ENCODE peak calls at places on chromosomes 4 and X, in six cellular contexts. W is adipocyte, Q is Caki2, T is GM23248, G is putamen, B is left colon. Y is an unnamed sample.
A peak's percentile ranks its signal among the peaks of the same experiment; 100 is the strongest.

GRCh38 chr4:3676907-3677495 is 89.2 kb upstream of the ADRA2C start:
- DNase-seq in W (no peak), Q (no peak), T (no peak), G (no peak), B (no peak), Y (no peak)

GRCh38 chr4:140567722-140568121 is 1.0 kb downstream of the UCP1 start:
- DNase-seq in W (peak; percentile 21), Q (no peak), T (peak; percentile 24), G (no peak), B (no peak), Y (no peak)

GRCh38 chr4:16715482-16715881 is 183.0 kb downstream of the LDB2 start:
- DNase-seq in W (peak; percentile 52), Q (no peak), T (peak; percentile 35), G (no peak), B (no peak), Y (no peak)

GRCh38 chrX:48697182-48697727 is 721 bp downstream of the SUV39H1 start:
- DNase-seq in W (no peak), Q (no peak), T (no peak), G (no peak), B (no peak), Y (no peak)

GRCh38 chrX:10110984-10111363 is 45.8 kb upstream of the CLCN4 start:
- DNase-seq in W (peak; percentile 40), Q (no peak), T (peak; percentile 43), G (no peak), B (no peak), Y (peak; percentile 31)

GRCh38 chr4:182143086-182143821 is 99.9 kb upstream of the TENM3 start:
- DNase-seq in W (peak; percentile 51), Q (peak; percentile 51), T (peak; percentile 22), G (no peak), B (peak; percentile 34), Y (no peak)

GRCh38 chr4:97987019-97987648 is 156.1 kb downstream of the STPG2 start:
- DNase-seq in W (peak; percentile 35), Q (peak; percentile 28), T (peak; percentile 31), G (peak; percentile 8), B (no peak), Y (no peak)

GRCh38 chr4:57147335-57148060 is 37.3 kb upstream of the IGFBP7 start:
- DNase-seq in W (peak; percentile 42), Q (no peak), T (peak; percentile 90), G (peak; percentile 77), B (no peak), Y (no peak)

GRCh38 chr4:175770555-175770954 is 41.5 kb downstream of the GPM6A start:
- DNase-seq in W (no peak), Q (peak; percentile 5), T (peak; percentile 44), G (no peak), B (no peak), Y (no peak)

GRCh38 chrX:68699960-68700746 is 52.7 kb downstream of the STARD8 start:
- DNase-seq in W (no peak), Q (no peak), T (peak; percentile 81), G (no peak), B (no peak), Y (no peak)

GRCh38 chr4:52657630-52658501 is 1.2 kb downstream of the USP46 start:
- DNase-seq in W (peak; percentile 75), Q (no peak), T (peak; percentile 49), G (peak; percentile 33), B (peak; percentile 15), Y (no peak)

GRCh38 chr4:41427306-41427882 is 110.6 kb upstream of the LIMCH1 start:
- DNase-seq in W (no peak), Q (no peak), T (no peak), G (no peak), B (no peak), Y (no peak)

GRCh38 chr4:23614284-23614892 is 275.5 kb downstream of the PPARGC1A start:
- DNase-seq in W (no peak), Q (peak; percentile 6), T (peak; percentile 17), G (no peak), B (no peak), Y (no peak)

GRCh38 chr4:47372561-47372960 is 90.9 kb downstream of the COMMD8 start:
- DNase-seq in W (no peak), Q (no peak), T (no peak), G (no peak), B (no peak), Y (no peak)

GRCh38 chrX:111376897-111377601 is 34.9 kb downstream of the DCX start:
- DNase-seq in W (no peak), Q (no peak), T (no peak), G (no peak), B (no peak), Y (no peak)

GRCh38 chr4:40270609-40271008 is 64.5 kb upstream of the CHRNA9 start:
- DNase-seq in W (no peak), Q (no peak), T (no peak), G (no peak), B (no peak), Y (no peak)

GRCh38 chr4:152278505-152279301 is 257.2 kb downstream of the FBXW7 start:
- DNase-seq in W (peak; percentile 4), Q (peak; percentile 85), T (no peak), G (peak; percentile 76), B (peak; percentile 27), Y (no peak)

GRCh38 chrX:8868070-8868795 is 67.0 kb upstream of the FAM9A start:
- DNase-seq in W (no peak), Q (no peak), T (peak; percentile 87), G (no peak), B (no peak), Y (no peak)

GRCh38 chrX:39855748-39856129 is 242.0 kb downstream of the BCOR start:
- DNase-seq in W (peak; percentile 20), Q (no peak), T (peak; percentile 62), G (no peak), B (peak; percentile 55), Y (peak; percentile 49)

GRCh38 chr4:22515145-22515887 is 550 bp downstream of the ADGRA3 start:
- DNase-seq in W (peak; percentile 84), Q (peak; percentile 76), T (peak; percentile 81), G (peak; percentile 18), B (peak; percentile 79), Y (no peak)

GRCh38 chrX:50756276-50756675 is 57.7 kb downstream of the SHROOM4 start:
- DNase-seq in W (no peak), Q (no peak), T (no peak), G (no peak), B (no peak), Y (no peak)

GRCh38 chr4:80197132-80197573 is at the start of gene PRDM8:
- DNase-seq in W (peak; percentile 51), Q (no peak), T (peak; percentile 61), G (peak; percentile 85), B (no peak), Y (no peak)

GRCh38 chr4:38743866-38744265 is 38.9 kb downstream of the TLR10 start:
- DNase-seq in W (no peak), Q (no peak), T (no peak), G (peak; percentile 22), B (no peak), Y (no peak)

GRCh38 chr4:31328921-31329320 is 608.8 kb downstream of the PCDH7 start:
- DNase-seq in W (peak; percentile 48), Q (no peak), T (no peak), G (no peak), B (no peak), Y (no peak)

GRCh38 chrX:7789200-7789599 is 53.8 kb upstream of the VCX start:
- DNase-seq in W (no peak), Q (no peak), T (no peak), G (no peak), B (no peak), Y (no peak)

GRCh38 chrX:46408553-46409407 is 136.4 kb downstream of the ZNF674 start:
- DNase-seq in W (peak; percentile 91), Q (peak; percentile 39), T (peak; percentile 68), G (peak; percentile 55), B (peak; percentile 85), Y (peak; percentile 23)

GRCh38 chr4:44448548-44449443 is at the start of gene KCTD8:
- DNase-seq in W (peak; percentile 66), Q (peak; percentile 91), T (peak; percentile 74), G (peak; percentile 97), B (peak; percentile 82), Y (peak; percentile 15)

GRCh38 chr4:99855677-99856076 is 38.5 kb downstream of the LAMTOR3 start:
- DNase-seq in W (no peak), Q (no peak), T (no peak), G (no peak), B (no peak), Y (no peak)

GRCh38 chrX:25858273-25858880 is 279.8 kb upstream of the MAGEB18 start:
- DNase-seq in W (no peak), Q (peak; percentile 22), T (no peak), G (peak; percentile 31), B (no peak), Y (no peak)

GRCh38 chrX:138534410-138534809 is 177.1 kb downstream of the FGF13 start:
- DNase-seq in W (no peak), Q (no peak), T (no peak), G (no peak), B (no peak), Y (no peak)

GRCh38 chrX:40871385-40872082 is 136.2 kb upstream of the MED14 start:
- DNase-seq in W (peak; percentile 16), Q (peak; percentile 19), T (peak; percentile 36), G (no peak), B (no peak), Y (no peak)

GRCh38 chrX:123481908-123482873 is 250.7 kb downstream of the THOC2 start:
- DNase-seq in W (peak; percentile 40), Q (no peak), T (peak; percentile 76), G (no peak), B (no peak), Y (no peak)

GRCh38 chrX:270848-271367 is 10.3 kb upstream of the PLCXD1 start:
- DNase-seq in W (no peak), Q (no peak), T (no peak), G (no peak), B (no peak), Y (no peak)

GRCh38 chr4:52659722-52660261 is 691 bp upstream of the USP46 start:
- DNase-seq in W (peak; percentile 80), Q (peak; percentile 35), T (peak; percentile 64), G (peak; percentile 57), B (peak; percentile 76), Y (no peak)

GRCh38 chr4:140343303-140343702 is 30.1 kb upstream of the SCOC start:
- DNase-seq in W (no peak), Q (peak; percentile 91), T (no peak), G (no peak), B (peak; percentile 86), Y (no peak)

GRCh38 chr4:126850286-126850685 is 782.5 kb upstream of the INTU start:
- DNase-seq in W (peak; percentile 74), Q (peak; percentile 92), T (peak; percentile 93), G (no peak), B (no peak), Y (no peak)

GRCh38 chrX:102697506-102697905 is 14.7 kb upstream of the GPRASP2 start:
- DNase-seq in W (peak; percentile 46), Q (no peak), T (peak; percentile 49), G (no peak), B (no peak), Y (no peak)

GRCh38 chr4:128061566-128062536 is 739 bp downstream of the LARP1B start:
- DNase-seq in W (peak; percentile 75), Q (peak; percentile 85), T (peak; percentile 81), G (peak; percentile 60), B (peak; percentile 76), Y (peak; percentile 52)

Y was measured in T-helper 17 cell.